ENCODE peak calls at places on chromosomes 11 and 22, in ten cellular contexts. W, U, H, B, Z, D, R, X, N and O are unnamed samples.

GRCh38 chr11:130404727-130405126 is 23.7 kb downstream of the ADAMTS8 start:
- DNase-seq in W (no peak), U (no peak), H (no peak), B (no peak), Z (no peak), D (no peak), R (no peak), X (no peak), N (no peak), O (no peak)

GRCh38 chr11:17876827-17877226 is 136.0 kb downstream of the SERGEF start:
- DNase-seq in W (no peak), U (no peak), H (no peak), B (no peak), Z (no peak), D (no peak), R (no peak), X (no peak), N (no peak), O (no peak)

GRCh38 chr11:130449996-130450419 is 1.6 kb downstream of the ADAMTS15 start:
- DNase-seq in W (no peak), U (peak; percentile 93), H (no peak), B (no peak), Z (no peak), D (peak; percentile 81), R (no peak), X (peak; percentile 96), N (peak; percentile 68), O (peak; percentile 83)

GRCh38 chr11:9799901-9800300 is 136.0 kb downstream of the SWAP70 start:
- DNase-seq in W (no peak), U (no peak), H (no peak), B (no peak), Z (no peak), D (no peak), R (no peak), X (no peak), N (no peak), O (no peak)

GRCh38 chr22:34334893-34335292 is 414.6 kb upstream of the LARGE1 start:
- DNase-seq in W (no peak), U (no peak), H (no peak), B (no peak), Z (no peak), D (no peak), R (no peak), X (no peak), N (no peak), O (no peak)

GRCh38 chr11:88398372-88399140 is 61.0 kb upstream of the CTSC start:
- DNase-seq in W (no peak), U (no peak), H (no peak), B (no peak), Z (no peak), D (no peak), R (peak; percentile 73), X (no peak), N (peak; percentile 59), O (no peak)

GRCh38 chr11:78062671-78063070 is 990 bp upstream of the THRSP start:
- DNase-seq in W (no peak), U (no peak), H (peak; percentile 73), B (no peak), Z (no peak), D (no peak), R (no peak), X (no peak), N (no peak), O (no peak)

GRCh38 chr11:46006418-46007070 is 84.1 kb downstream of the LARGE2 start:
- DNase-seq in W (peak; percentile 46), U (no peak), H (peak; percentile 73), B (no peak), Z (no peak), D (no peak), R (peak; percentile 79), X (no peak), N (peak; percentile 81), O (no peak)

GRCh38 chr11:33207408-33207985 is 46.2 kb upstream of the CSTF3 start:
- DNase-seq in W (no peak), U (no peak), H (no peak), B (no peak), Z (no peak), D (no peak), R (peak; percentile 36), X (peak; percentile 61), N (no peak), O (peak; percentile 21)

GRCh38 chr11:79007811-79008294 is 433.0 kb downstream of the TENM4 start:
- DNase-seq in W (no peak), U (no peak), H (no peak), B (no peak), Z (no peak), D (no peak), R (no peak), X (no peak), N (no peak), O (no peak)

GRCh38 chr11:122737951-122738693 is 82.6 kb downstream of the UBASH3B start:
- DNase-seq in W (no peak), U (no peak), H (no peak), B (no peak), Z (no peak), D (no peak), R (peak; percentile 68), X (no peak), N (peak; percentile 75), O (no peak)

GRCh38 chr11:78651923-78652602 is 77.4 kb upstream of the NARS2 start:
- DNase-seq in W (no peak), U (peak; percentile 28), H (no peak), B (no peak), Z (no peak), D (no peak), R (no peak), X (no peak), N (no peak), O (no peak)

GRCh38 chr22:41919357-41920224 is 4.7 kb upstream of the SHISA8 start:
- DNase-seq in W (peak; percentile 67), U (peak; percentile 98), H (no peak), B (no peak), Z (no peak), D (peak; percentile 74), R (no peak), X (peak; percentile 85), N (peak; percentile 50), O (peak; percentile 62)

GRCh38 chr11:443542-444199 is 1.9 kb upstream of the ANO9 start:
- DNase-seq in W (no peak), U (no peak), H (no peak), B (no peak), Z (no peak), D (peak; percentile 39), R (no peak), X (peak; percentile 18), N (peak; percentile 18), O (no peak)

GRCh38 chr11:441418-442274 is at the start of gene ANO9:
- DNase-seq in W (peak; percentile 76), U (peak; percentile 77), H (peak; percentile 85), B (no peak), Z (peak; percentile 77), D (peak; percentile 80), R (no peak), X (peak; percentile 63), N (peak; percentile 53), O (no peak)

GRCh38 chr11:444397-445144 is 2.8 kb upstream of the ANO9 start:
- DNase-seq in W (no peak), U (no peak), H (peak; percentile 58), B (no peak), Z (no peak), D (peak; percentile 72), R (no peak), X (peak; percentile 79), N (peak; percentile 66), O (peak; percentile 16)

GRCh38 chr11:441043-441417 is 781 bp downstream of the ANO9 start:
- DNase-seq in W (no peak), U (no peak), H (no peak), B (no peak), Z (no peak), D (peak; percentile 45), R (no peak), X (no peak), N (no peak), O (no peak)

GRCh38 chr11:442611-443081 is 835 bp upstream of the ANO9 start:
- DNase-seq in W (no peak), U (no peak), H (no peak), B (no peak), Z (no peak), D (peak; percentile 43), R (no peak), X (peak; percentile 44), N (no peak), O (peak; percentile 18)
- H3K4me1 ChIP-seq in W (peaks cover 27% of the 10 kb centered on the region), U (peaks cover 8% of the 10 kb centered on the region), H (peaks cover 36% of the 10 kb centered on the region), B (peaks cover 71% of the 10 kb centered on the region), Z (peaks cover 4% of the 10 kb centered on the region), D (peaks cover 34% of the 10 kb centered on the region), R (no peaks in the 10 kb centered on the region), X (peaks cover 2% of the 10 kb centered on the region), N (peaks cover 28% of the 10 kb centered on the region), O (no peaks in the 10 kb centered on the region)

DNA sequence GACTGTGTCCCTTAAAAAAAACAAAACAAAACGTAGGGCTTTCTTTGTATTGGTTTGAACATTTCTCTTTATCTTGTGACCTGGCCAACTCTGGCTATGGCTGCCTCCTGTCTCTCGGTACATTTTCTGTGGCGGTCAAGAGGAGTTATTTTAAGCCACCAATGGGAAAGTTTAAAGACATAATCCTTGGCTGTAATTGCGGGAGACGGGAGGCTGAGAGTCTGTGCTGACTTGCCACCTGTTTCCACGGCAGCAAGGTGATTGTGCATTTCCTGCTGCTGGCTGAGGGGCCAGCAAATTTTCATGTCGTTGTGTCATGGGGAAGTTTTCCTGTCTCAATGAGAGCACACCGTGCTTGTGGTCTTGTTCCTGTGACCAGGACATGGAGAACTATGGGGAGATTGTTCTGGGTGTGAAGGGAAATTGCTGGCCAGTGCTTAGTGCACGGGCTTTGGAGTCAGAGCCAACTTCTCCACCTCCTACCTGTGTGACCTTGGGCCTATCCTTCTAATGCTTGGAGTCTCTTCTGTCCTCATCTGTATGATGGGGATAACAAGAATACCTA is 11.0 kb downstream of the PTPRJ start:
- DNase-seq in W (no peak), U (no peak), H (no peak), B (no peak), Z (no peak), D (peak; percentile 55), R (peak; percentile 33), X (no peak), N (peak; percentile 62), O (no peak)
- H3K4me3 ChIP-seq in W (peak overlapping the region; percentile 20), U (no peak overlapping the region), H (no peak overlapping the region), B (no peak overlapping the region), Z (no peak overlapping the region), D (no peak overlapping the region), R (no peak overlapping the region), X (no peak overlapping the region), N (no peak overlapping the region), O (no peak overlapping the region)

DNA sequence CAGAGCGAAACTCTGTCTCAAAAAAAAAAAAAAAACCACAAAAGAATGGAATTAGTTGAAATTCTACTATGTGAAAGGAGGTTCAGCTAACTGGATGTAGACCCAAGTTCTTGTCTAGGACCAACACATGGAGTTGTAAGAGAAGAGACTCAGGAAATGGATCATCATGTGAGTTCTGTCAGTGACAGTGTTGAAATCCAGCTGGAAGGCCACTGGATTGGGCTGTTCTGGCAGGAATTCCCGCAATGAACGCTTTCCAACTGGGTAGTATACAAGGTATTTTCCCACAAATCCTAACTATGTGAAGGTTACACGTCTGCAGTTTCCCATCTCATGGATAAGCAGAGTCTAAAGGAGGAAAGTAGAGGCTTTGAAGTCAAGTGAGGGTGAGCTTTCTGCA is 151.2 kb downstream of the MAML2 start:
- DNase-seq in W (no peak), U (no peak), H (no peak), B (no peak), Z (no peak), D (no peak), R (no peak), X (no peak), N (no peak), O (no peak)
- H3K4me1 ChIP-seq in W (peaks cover 56% of the 10 kb centered on the region), U (peaks cover 11% of the 10 kb centered on the region), H (peaks cover 10% of the 10 kb centered on the region), B (peaks cover 38% of the 10 kb centered on the region), Z (peaks cover 31% of the 10 kb centered on the region), D (peaks cover 38% of the 10 kb centered on the region), R (peaks cover 19% of the 10 kb centered on the region), X (peaks cover 5% of the 10 kb centered on the region), N (peaks cover 3% of the 10 kb centered on the region), O (peaks cover 4% of the 10 kb centered on the region)

GRCh38 chr11:61892085-61892370 is 683 bp upstream of the FADS3 start:
- DNase-seq in W (no peak), U (no peak), H (no peak), B (no peak), Z (no peak), D (no peak), R (no peak), X (no peak), N (no peak), O (no peak)
- H3K4me3 ChIP-seq in W (peak overlapping the region; percentile 39), U (peak overlapping the region; percentile 79), H (peak overlapping the region; percentile 90), B (peak overlapping the region; percentile 74), Z (no peak overlapping the region), D (peak overlapping the region; percentile 82), R (no peak overlapping the region), X (peak overlapping the region; percentile 61), N (peak overlapping the region; percentile 89), O (peak overlapping the region; percentile 75)